ENCODE peak calls at places on chromosomes 16 and 17, in four cellular contexts. One of them, this sample, is unnamed.

GRCh38 chr17:48738424-48738802 is 9.9 kb upstream of the HOXB13 start:
- DNase-seq in HL-60: no peak
- DNase-seq in foreskin fibroblast: no peak
- DNase-seq in body of pancreas: no peak
- DNase-seq in this sample: no peak

GRCh38 chr17:42819939-42820535 is 4.0 kb downstream of the BECN1 start:
- DNase-seq in body of pancreas: peak
- DNase-seq in HL-60: no peak
- DNase-seq in foreskin fibroblast: no peak
- DNase-seq in this sample: no peak

GRCh38 chr16:70651524-70651923 is 5.2 kb downstream of the IL34 start:
- DNase-seq in body of pancreas: no peak
- DNase-seq in foreskin fibroblast: no peak
- DNase-seq in HL-60: no peak
- DNase-seq in this sample: no peak

GRCh38 chr16:49454426-49455180 is 81.0 kb downstream of the C16orf78 start:
- DNase-seq in HL-60: no peak
- DNase-seq in body of pancreas: no peak
- DNase-seq in foreskin fibroblast: no peak
- DNase-seq in this sample: no peak

GRCh38 chr17:50902768-50903353 is 36.7 kb upstream of the TOB1 start:
- DNase-seq in foreskin fibroblast: no peak
- DNase-seq in body of pancreas: no peak
- DNase-seq in HL-60: no peak
- DNase-seq in this sample: no peak

GRCh38 chr16:53100889-53101288 is 46.1 kb downstream of the CHD9 start:
- DNase-seq in body of pancreas: no peak
- DNase-seq in foreskin fibroblast: no peak
- DNase-seq in HL-60: no peak
- DNase-seq in this sample: no peak

GRCh38 chr16:9966569-9967157 is 215.6 kb downstream of the GRIN2A start:
- DNase-seq in body of pancreas: no peak
- DNase-seq in HL-60: no peak
- DNase-seq in foreskin fibroblast: no peak
- DNase-seq in this sample: no peak

GRCh38 chr16:49455991-49456745 is 82.6 kb downstream of the C16orf78 start:
- DNase-seq in body of pancreas: no peak
- DNase-seq in HL-60: no peak
- DNase-seq in foreskin fibroblast: no peak
- DNase-seq in this sample: no peak

GRCh38 chr16:24568392-24568791 is 29.0 kb downstream of the RBBP6 start:
- DNase-seq in foreskin fibroblast: no peak
- DNase-seq in HL-60: no peak
- DNase-seq in body of pancreas: no peak
- DNase-seq in this sample: no peak

GRCh38 chr16:79158337-79158736 is 442.2 kb downstream of the MAF start:
- DNase-seq in HL-60: no peak
- DNase-seq in body of pancreas: no peak
- DNase-seq in foreskin fibroblast: no peak
- DNase-seq in this sample: no peak

GRCh38 chr17:65627892-65628622 is 66.6 kb upstream of the AXIN2 start:
- DNase-seq in HL-60: no peak
- DNase-seq in foreskin fibroblast: peak
- DNase-seq in body of pancreas: peak
- DNase-seq in this sample: no peak

GRCh38 chr17:4584125-4584834 is at the start of gene SMTNL2:
- DNase-seq in body of pancreas: no peak
- DNase-seq in foreskin fibroblast: no peak
- DNase-seq in HL-60: no peak
- DNase-seq in this sample: no peak

GRCh38 chr16:81831722-81832126 is 52.6 kb downstream of the PLCG2 start:
- DNase-seq in foreskin fibroblast: no peak
- DNase-seq in HL-60: peak
- DNase-seq in body of pancreas: peak
- DNase-seq in this sample: peak

GRCh38 chr17:49935526-49936210 is 33.3 kb upstream of the DLX4 start:
- DNase-seq in HL-60: no peak
- DNase-seq in body of pancreas: no peak
- DNase-seq in foreskin fibroblast: no peak
- DNase-seq in this sample: no peak

GRCh38 chr16:1523581-1524245 is 9.8 kb upstream of the TMEM204 start:
- DNase-seq in HL-60: no peak
- DNase-seq in foreskin fibroblast: no peak
- DNase-seq in body of pancreas: no peak
- DNase-seq in this sample: no peak

GRCh38 chr17:27751622-27752490 is 48.5 kb downstream of the NOS2 start:
- DNase-seq in body of pancreas: no peak
- DNase-seq in foreskin fibroblast: no peak
- DNase-seq in HL-60: no peak
- DNase-seq in this sample: no peak

GRCh38 chr16:16905850-16906249 is 526.9 kb downstream of the NPIPA7 start:
- DNase-seq in body of pancreas: no peak
- DNase-seq in HL-60: no peak
- DNase-seq in foreskin fibroblast: no peak
- DNase-seq in this sample: no peak

GRCh38 chr17:75418523-75419050 is 13.1 kb upstream of the GRB2 start:
- DNase-seq in body of pancreas: no peak
- DNase-seq in foreskin fibroblast: no peak
- DNase-seq in HL-60: no peak
- DNase-seq in this sample: no peak

GRCh38 chr16:75304521-75305363 is 53.3 kb upstream of the BCAR1 start:
- DNase-seq in HL-60: no peak
- DNase-seq in body of pancreas: peak
- DNase-seq in foreskin fibroblast: peak
- DNase-seq in this sample: no peak

GRCh38 chr17:44608732-44609435 is 47.4 kb upstream of the MEIOC start:
- DNase-seq in foreskin fibroblast: no peak
- DNase-seq in body of pancreas: no peak
- DNase-seq in HL-60: no peak
- DNase-seq in this sample: no peak

GRCh38 chr17:10663231-10663630 is 6.1 kb upstream of the MYH3 start:
- DNase-seq in HL-60: no peak
- DNase-seq in foreskin fibroblast: no peak
- DNase-seq in body of pancreas: no peak
- DNase-seq in this sample: no peak

GRCh38 chr16:77652399-77652798 is 69.9 kb upstream of the NUDT7 start:
- DNase-seq in foreskin fibroblast: no peak
- DNase-seq in body of pancreas: no peak
- DNase-seq in HL-60: no peak
- DNase-seq in this sample: no peak

GRCh38 chr16:53159781-53160436 is 105.1 kb downstream of the CHD9 start:
- DNase-seq in foreskin fibroblast: peak
- DNase-seq in body of pancreas: no peak
- DNase-seq in HL-60: peak
- DNase-seq in this sample: no peak

GRCh38 chr17:29573871-29574731 is 5.6 kb downstream of the TP53I13 start:
- DNase-seq in HL-60: no peak
- DNase-seq in body of pancreas: no peak
- DNase-seq in foreskin fibroblast: no peak
- DNase-seq in this sample: no peak

GRCh38 chr17:29571883-29572681 is 3.6 kb downstream of the TP53I13 start:
- DNase-seq in foreskin fibroblast: no peak
- DNase-seq in body of pancreas: peak
- DNase-seq in HL-60: no peak
- DNase-seq in this sample: no peak

GRCh38 chr17:29571486-29571882 is 3.0 kb downstream of the TP53I13 start:
- DNase-seq in body of pancreas: no peak
- DNase-seq in HL-60: no peak
- DNase-seq in foreskin fibroblast: no peak
- DNase-seq in this sample: no peak

GRCh38 chr17:29573558-29573870 is 5.0 kb downstream of the TP53I13 start:
- DNase-seq in body of pancreas: no peak
- DNase-seq in HL-60: no peak
- DNase-seq in foreskin fibroblast: no peak
- DNase-seq in this sample: no peak

DNA sequence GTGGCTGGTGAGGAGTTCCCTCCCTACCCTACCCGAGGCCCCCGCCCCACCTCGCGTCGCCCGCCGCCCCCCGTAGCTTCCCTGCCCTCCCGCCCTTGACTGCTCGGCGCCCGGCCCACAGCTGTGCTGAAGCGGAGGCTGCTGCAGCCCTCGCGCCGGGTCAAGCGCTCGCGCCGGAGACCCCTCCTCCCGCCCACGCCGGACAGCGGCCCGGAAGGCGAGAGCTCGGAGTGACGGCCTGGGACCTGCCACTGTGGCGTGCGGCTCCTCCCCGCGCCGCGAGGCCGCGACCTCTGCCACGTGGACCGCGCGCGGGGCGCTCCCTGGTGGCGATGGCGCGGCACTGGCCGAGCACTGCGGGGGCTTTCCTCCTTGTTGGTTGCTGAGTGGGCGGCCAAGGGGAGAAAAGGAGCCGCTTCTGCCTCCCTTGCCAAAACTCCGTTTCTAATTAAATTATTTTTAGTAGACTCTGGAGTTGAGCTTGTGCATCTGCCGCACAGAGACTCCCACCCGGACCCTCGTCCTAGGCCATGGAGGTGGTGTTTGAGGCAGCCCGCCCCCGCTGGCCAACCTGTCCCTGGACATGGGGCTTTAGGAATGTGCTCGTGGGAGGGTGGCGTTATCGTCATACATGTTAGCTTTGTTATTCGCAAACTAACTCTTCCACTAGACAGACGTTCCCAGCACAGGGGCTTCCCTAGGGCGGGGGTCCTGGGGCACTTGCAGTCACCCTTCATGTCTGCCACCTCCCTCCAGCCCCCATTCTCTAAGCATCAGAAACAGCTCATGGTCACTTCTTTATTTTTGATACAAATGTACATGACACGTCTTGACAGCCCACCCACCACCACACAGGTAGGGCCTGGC is 4.4 kb downstream of the TP53I13 start:
- DNase-seq in body of pancreas: peak
- DNase-seq in HL-60: no peak
- DNase-seq in foreskin fibroblast: peak
- DNase-seq in this sample: no peak
- TF ChIP-seq CTCF in body of pancreas: peak
- TF ChIP-seq CTCF in HL-60: peak
- TF ChIP-seq CTCF in foreskin fibroblast: peak
- TF ChIP-seq CTCF in this sample: peak

GRCh38 chr16:66324785-66325184 is 41.7 kb upstream of the CDH5 start:
- DNase-seq in body of pancreas: no peak
- DNase-seq in HL-60: no peak
- DNase-seq in foreskin fibroblast: no peak
- DNase-seq in this sample: no peak
- TF ChIP-seq CTCF in body of pancreas: no peak
- TF ChIP-seq CTCF in HL-60: peak
- TF ChIP-seq CTCF in foreskin fibroblast: no peak
- TF ChIP-seq CTCF in this sample: no peak

DNA sequence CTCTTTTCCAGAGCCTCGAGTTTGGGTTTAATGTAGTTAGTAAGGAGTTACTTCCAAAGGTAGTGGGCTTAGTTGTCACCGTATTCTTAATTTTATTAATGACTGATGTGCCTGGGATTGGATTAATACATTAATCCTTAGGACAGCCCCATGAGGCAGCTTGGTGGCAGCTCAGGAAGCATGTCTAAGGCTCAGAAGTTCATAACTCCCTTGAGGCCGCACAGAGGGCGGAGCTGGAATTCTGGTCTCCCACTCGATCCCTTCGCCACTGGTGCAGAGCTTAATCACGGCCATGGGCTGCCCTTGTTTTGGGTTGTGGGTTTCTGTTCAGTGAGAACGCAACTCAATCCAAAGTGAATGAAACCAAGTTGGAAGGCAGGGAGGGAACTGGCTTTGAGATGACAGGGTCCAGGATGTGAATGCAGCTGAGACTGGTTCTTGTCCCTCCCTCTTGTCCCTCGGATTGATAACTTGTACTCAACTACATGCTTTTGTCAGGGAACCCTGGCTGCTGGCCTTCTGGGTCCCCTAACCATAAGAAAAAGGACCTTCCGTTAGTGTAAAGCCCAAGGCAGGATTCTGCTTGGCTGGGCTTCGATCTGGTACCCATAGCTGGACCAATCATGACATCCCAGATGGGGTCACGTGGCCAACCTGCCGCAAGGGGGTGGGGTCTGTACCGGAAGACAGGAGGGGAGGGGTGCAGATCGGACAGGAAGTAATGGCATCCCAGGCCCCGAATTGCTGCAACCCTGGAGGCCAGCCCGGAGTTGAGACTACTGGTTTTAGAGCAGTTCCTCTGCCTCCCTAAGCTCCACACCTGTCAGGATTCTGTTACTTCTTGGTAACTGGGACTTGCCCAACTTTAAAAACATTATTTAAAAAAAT is 45.4 kb downstream of the SNX20 start:
- DNase-seq in body of pancreas: no peak
- DNase-seq in foreskin fibroblast: no peak
- DNase-seq in HL-60: peak
- DNase-seq in this sample: no peak
- TF ChIP-seq CTCF in body of pancreas: no peak
- TF ChIP-seq CTCF in foreskin fibroblast: no peak
- TF ChIP-seq CTCF in HL-60: no peak
- TF ChIP-seq CTCF in this sample: no peak

GRCh38 chr17:36575028-36575427 is 16.7 kb upstream of the DHRS11 start:
- DNase-seq in body of pancreas: no peak
- DNase-seq in HL-60: no peak
- DNase-seq in foreskin fibroblast: no peak
- DNase-seq in this sample: no peak
- TF ChIP-seq CTCF in body of pancreas: no peak
- TF ChIP-seq CTCF in HL-60: no peak
- TF ChIP-seq CTCF in foreskin fibroblast: no peak
- TF ChIP-seq CTCF in this sample: no peak

DNA sequence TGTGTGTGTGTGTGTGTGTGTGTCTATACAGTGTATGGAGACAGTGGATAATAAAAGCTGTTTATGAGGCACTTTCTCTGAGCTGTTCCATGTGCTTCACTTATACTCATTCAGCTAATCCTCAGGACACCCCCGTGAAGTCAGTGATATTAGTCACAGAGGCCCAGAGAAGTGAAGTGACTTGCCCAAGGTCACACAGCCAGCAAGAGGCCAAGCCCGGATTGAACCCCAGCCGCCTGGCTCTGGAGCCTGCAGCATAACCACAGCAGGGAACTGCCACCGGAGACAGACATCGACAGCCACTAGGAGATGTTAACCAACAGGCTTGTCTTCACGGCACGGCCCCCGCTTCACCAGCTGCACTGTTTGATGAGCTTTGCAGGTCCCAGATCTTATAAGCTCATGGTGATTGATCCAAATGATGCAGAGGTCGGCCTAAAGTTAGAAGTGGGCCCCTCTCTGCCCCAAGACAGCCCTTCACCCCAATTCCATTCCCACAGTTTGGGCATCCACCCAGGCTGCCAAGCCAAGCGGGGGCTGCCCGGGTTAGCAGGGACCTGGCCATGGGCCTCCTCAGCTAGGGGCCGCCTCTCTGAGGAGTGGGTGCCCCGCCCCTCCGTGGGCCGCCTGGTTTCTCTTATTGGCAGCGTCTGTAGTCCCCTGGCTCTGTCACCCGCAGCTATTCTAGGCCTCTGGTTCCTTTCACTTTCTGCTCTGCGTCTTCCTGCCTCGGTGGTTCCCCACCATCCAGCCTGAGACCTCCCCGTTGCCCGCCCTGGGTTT is 30.9 kb downstream of the SOCS1 start:
- DNase-seq in foreskin fibroblast: no peak
- DNase-seq in body of pancreas: no peak
- DNase-seq in HL-60: no peak
- DNase-seq in this sample: no peak
- TF ChIP-seq CTCF in foreskin fibroblast: no peak
- TF ChIP-seq CTCF in body of pancreas: no peak
- TF ChIP-seq CTCF in HL-60: no peak
- TF ChIP-seq CTCF in this sample: no peak